ENCODE peak calls at places on chromosomes 2 and 18, in seven cellular contexts. H is upper lobe of left lung; Z is GM23248; V is lower leg skin; A is left lung; O is CD8-positive, alpha-beta memory T cell; W is ovary. S is an unnamed sample.

GRCh38 chr2:42010743-42011298 is 37.0 kb upstream of the PKDCC start:
- DNase-seq in V (no peak), H (no peak), O (no peak), A (no peak), Z (peak; percentile 86), W (no peak), S (no peak)

GRCh38 chr2:37585982-37586621 is 85.3 kb downstream of the CDC42EP3 start:
- DNase-seq in V (peak; percentile 78), O (peak; percentile 81), Z (peak; percentile 96), W (peak; percentile 22), A (peak; percentile 52), H (no peak), S (no peak)

GRCh38 chr2:162153608-162154224 is 1.7 kb upstream of the GCG start:
- DNase-seq in V (peak; percentile 41), H (no peak), A (peak; percentile 39), W (no peak), Z (peak; percentile 53), O (peak; percentile 29), S (no peak)

GRCh38 chr2:238954841-238955521 is 107.1 kb downstream of the TWIST2 start:
- DNase-seq in V (no peak), Z (no peak), O (no peak), H (no peak), A (no peak), W (no peak), S (no peak)

GRCh38 chr2:97747285-97747684 is 33.9 kb downstream of the ZAP70 start:
- DNase-seq in A (no peak), V (no peak), W (no peak), Z (no peak), H (no peak), O (peak; percentile 20), S (peak; percentile 48)

GRCh38 chr2:194452504-194452903 is 1204.5 kb upstream of the SLC39A10 start:
- DNase-seq in Z (no peak), H (no peak), W (no peak), V (no peak), A (no peak), O (no peak), S (no peak)

GRCh38 chr2:173874899-173875247 is 90.3 kb downstream of the SP3 start:
- DNase-seq in A (no peak), Z (no peak), V (no peak), H (no peak), O (no peak), W (no peak), S (no peak)

GRCh38 chr2:30436859-30437435 is 10.1 kb upstream of the LCLAT1 start:
- DNase-seq in A (no peak), Z (peak; percentile 51), O (no peak), V (no peak), H (no peak), W (no peak), S (no peak)

GRCh38 chr18:48238206-48238605 is 171.0 kb downstream of the ZBTB7C start:
- DNase-seq in W (no peak), V (no peak), O (no peak), A (no peak), H (no peak), Z (no peak), S (no peak)

GRCh38 chr2:55056024-55056521 is 5.8 kb upstream of the RTN4 start:
- DNase-seq in O (no peak), Z (peak; percentile 75), W (no peak), H (no peak), V (peak; percentile 65), A (no peak), S (no peak)

GRCh38 chr2:132448771-132449170 is 32.2 kb downstream of the GPR39 start:
- DNase-seq in O (no peak), V (no peak), Z (peak; percentile 63), H (no peak), A (no peak), W (no peak), S (no peak)

GRCh38 chr2:201349601-201350000 is 7.5 kb downstream of the FLACC1 start:
- DNase-seq in H (no peak), V (no peak), W (no peak), O (no peak), Z (peak; percentile 12), A (no peak), S (no peak)

GRCh38 chr2:38933653-38934052 is 44.0 kb downstream of the ARHGEF33 start:
- DNase-seq in H (no peak), O (no peak), W (no peak), V (no peak), A (no peak), Z (peak; percentile 82), S (no peak)

GRCh38 chr2:191748050-191748449 is 70.1 kb downstream of the NABP1 start:
- DNase-seq in O (no peak), A (no peak), V (no peak), H (no peak), W (no peak), Z (peak; percentile 76), S (no peak)

GRCh38 chr2:28956890-28957289 is 24.2 kb upstream of the TOGARAM2 start:
- DNase-seq in W (no peak), O (no peak), Z (peak; percentile 54), V (no peak), H (no peak), A (no peak), S (no peak)

GRCh38 chr18:13221821-13222220 is 3.3 kb downstream of the LDLRAD4 start:
- DNase-seq in O (no peak), H (no peak), W (no peak), Z (no peak), V (peak; percentile 31), A (peak; percentile 79), S (no peak)

DNA sequence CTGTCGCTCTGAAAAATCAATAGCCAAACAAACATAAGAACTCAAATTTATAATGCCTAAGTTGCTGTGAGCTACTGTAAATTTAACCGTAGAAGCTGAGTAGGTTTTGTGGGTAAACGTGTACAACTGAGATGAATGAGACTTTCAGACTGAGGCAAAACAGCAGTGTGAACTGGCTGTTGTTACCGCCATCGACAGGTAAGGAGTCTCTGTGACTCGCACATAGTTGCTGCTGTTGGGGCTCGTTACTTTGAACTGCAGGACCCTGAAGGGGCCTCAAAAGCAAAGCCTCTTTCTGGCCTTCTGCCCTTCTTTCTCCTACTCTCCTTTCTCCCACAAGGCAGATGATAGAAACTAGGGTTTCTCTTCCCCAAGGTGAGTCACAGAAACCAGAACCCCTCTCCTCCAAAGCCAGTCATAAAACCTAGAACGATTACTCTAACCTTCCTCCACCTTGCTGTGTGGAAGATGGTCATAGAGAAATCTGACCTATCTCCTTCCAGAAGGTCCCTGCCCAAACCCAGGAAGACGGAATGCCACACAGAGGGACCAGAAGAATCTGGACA is 101.2 kb downstream of the DLGAP1 start:
- DNase-seq in W (no peak), V (no peak), Z (no peak), A (no peak), O (no peak), H (no peak), S (no peak)
- H3K4me3 ChIP-seq in W (no peak overlapping the region), V (no peak overlapping the region), Z (no peak overlapping the region), A (no peak overlapping the region), O (no peak overlapping the region), H (no peak overlapping the region), S (no peak overlapping the region)

GRCh38 chr2:157827377-157827776 is 48.8 kb downstream of the ACVR1 start:
- DNase-seq in Z (no peak), H (no peak), A (no peak), W (no peak), O (no peak), V (no peak), S (no peak)
- H3K4me3 ChIP-seq in Z (no peak overlapping the region), H (no peak overlapping the region), A (no peak overlapping the region), W (no peak overlapping the region), O (no peak overlapping the region), V (no peak overlapping the region), S (no peak overlapping the region)

GRCh38 chr18:3251249-3251962 is 3.8 kb downstream of the MYL12A start:
- DNase-seq in O (no peak), V (no peak), H (no peak), A (no peak), W (no peak), Z (peak; percentile 50), S (no peak)
- H3K4me3 ChIP-seq in O (peak overlapping the region; percentile 35), V (no peak overlapping the region), H (no peak overlapping the region), A (no peak overlapping the region), W (no peak overlapping the region), Z (peak overlapping the region; percentile 99), S (no peak overlapping the region)

GRCh38 chr2:1407950-1408695 is 5.1 kb upstream of the TPO start:
- DNase-seq in W (no peak), Z (no peak), V (no peak), O (no peak), H (no peak), A (no peak), S (no peak)

GRCh38 chr2:1414121-1414520 is 858 bp downstream of the TPO start:
- DNase-seq in Z (no peak), V (no peak), W (no peak), O (no peak), H (no peak), A (no peak), S (no peak)

GRCh38 chr2:1415501-1415900 is 2.2 kb downstream of the TPO start:
- DNase-seq in Z (no peak), A (no peak), H (no peak), V (no peak), W (no peak), O (no peak), S (no peak)

DNA sequence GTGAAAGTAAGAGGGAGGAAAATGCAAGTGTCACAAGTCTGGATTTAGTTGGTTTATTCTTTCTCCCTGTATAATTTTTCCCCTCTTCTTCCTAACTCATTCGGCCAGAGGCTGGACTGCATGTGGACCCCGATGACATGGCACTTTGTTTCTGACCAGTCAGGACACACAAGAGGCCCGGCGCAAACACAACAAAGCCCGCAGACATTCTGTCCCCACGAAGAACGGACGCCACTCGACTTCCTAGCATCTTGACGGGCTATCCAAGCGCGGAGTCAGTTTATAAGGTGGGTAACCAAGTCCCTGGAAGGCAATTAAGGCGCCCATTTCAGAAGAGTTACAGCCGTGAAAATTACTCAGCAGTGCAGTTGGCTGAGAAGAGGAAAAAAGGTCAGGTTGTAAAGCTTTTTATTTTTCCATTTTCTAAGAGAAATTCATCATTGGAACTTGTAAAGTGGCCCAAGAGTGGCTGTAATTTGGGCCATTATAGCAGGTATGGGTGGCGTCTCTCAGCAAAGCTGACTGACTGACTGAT is at the start of gene TPO:
- DNase-seq in V (no peak), H (no peak), Z (no peak), O (no peak), A (no peak), W (no peak), S (no peak)
- H3K4me3 ChIP-seq in V (no peak within 1 kb of the TSS), H (no peak within 1 kb of the TSS), Z (no peak within 1 kb of the TSS), O (no peak within 1 kb of the TSS), A (no peak within 1 kb of the TSS), W (no peak within 1 kb of the TSS), S (no peak within 1 kb of the TSS)

DNA sequence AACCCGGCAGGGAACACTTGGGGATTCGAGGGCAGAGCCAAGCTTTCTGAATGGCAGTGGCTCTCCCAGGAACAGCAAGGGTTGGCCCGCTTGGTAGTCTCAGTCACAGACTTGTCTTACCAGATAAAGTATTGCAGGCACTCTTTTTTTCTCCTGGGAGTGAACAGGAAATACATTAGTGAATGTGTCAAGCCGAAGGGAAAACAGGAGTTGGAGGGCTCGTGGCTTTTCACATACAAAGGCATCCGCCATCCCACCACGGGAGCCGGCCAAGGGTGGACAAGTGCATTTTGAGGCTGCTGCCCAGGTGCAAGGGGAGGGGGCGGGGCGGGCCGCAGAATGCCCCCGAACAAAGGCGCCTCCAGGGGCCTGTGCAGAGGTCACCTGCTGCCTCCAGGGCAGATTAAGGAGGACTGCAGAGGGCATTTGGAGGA is 163.3 kb upstream of the SIX3 start:
- DNase-seq in O (no peak), H (peak; percentile 53), Z (no peak), W (no peak), A (no peak), V (no peak), S (no peak)
- H3K4me3 ChIP-seq in O (no peak overlapping the region), H (no peak overlapping the region), Z (no peak overlapping the region), W (no peak overlapping the region), A (no peak overlapping the region), V (no peak overlapping the region), S (no peak overlapping the region)

GRCh38 chr2:99645960-99646359 is 156.1 kb upstream of the REV1 start:
- DNase-seq in O (no peak), A (no peak), V (no peak), W (no peak), H (no peak), Z (no peak), S (no peak)
- H3K4me3 ChIP-seq in O (no peak overlapping the region), A (no peak overlapping the region), V (no peak overlapping the region), W (no peak overlapping the region), H (no peak overlapping the region), Z (no peak overlapping the region), S (no peak overlapping the region)

S was measured in dorsolateral prefrontal cortex.